ENCODE peak calls at places on chromosomes 12 and 14, in four cellular contexts. One of them, this sample, is unnamed. For H3K9me3, the result is how much of the 10 kb centered on the place peaks cover.

GRCh38 chr12:32107376-32108267 is 975 bp downstream of the BICD1 start:
- DNase-seq in lower lobe of right lung: no peak
- DNase-seq in ovary: peak
- DNase-seq in CD8-positive, alpha-beta memory T cell: peak
- DNase-seq in this sample: no peak

GRCh38 chr14:30608533-30609006 is 13.5 kb upstream of the SCFD1 start:
- DNase-seq in lower lobe of right lung: no peak
- DNase-seq in ovary: no peak
- DNase-seq in CD8-positive, alpha-beta memory T cell: no peak
- DNase-seq in this sample: no peak

GRCh38 chr12:131131077-131131807 is 177.5 kb downstream of the ADGRD1 start:
- DNase-seq in lower lobe of right lung: no peak
- DNase-seq in ovary: peak
- DNase-seq in CD8-positive, alpha-beta memory T cell: no peak
- DNase-seq in this sample: no peak

GRCh38 chr12:30286345-30286926 is 409.2 kb downstream of the IPO8 start:
- DNase-seq in lower lobe of right lung: no peak
- DNase-seq in ovary: no peak
- DNase-seq in CD8-positive, alpha-beta memory T cell: no peak
- DNase-seq in this sample: no peak

GRCh38 chr12:59486827-59487226 is 109.0 kb upstream of the SLC16A7 start:
- DNase-seq in lower lobe of right lung: no peak
- DNase-seq in ovary: no peak
- DNase-seq in CD8-positive, alpha-beta memory T cell: no peak
- DNase-seq in this sample: no peak

GRCh38 chr14:29166507-29166906 is 399.9 kb downstream of the FOXG1 start:
- DNase-seq in lower lobe of right lung: no peak
- DNase-seq in ovary: no peak
- DNase-seq in CD8-positive, alpha-beta memory T cell: no peak
- DNase-seq in this sample: no peak

GRCh38 chr12:42129595-42130204 is 15.0 kb downstream of the GXYLT1 start:
- DNase-seq in lower lobe of right lung: no peak
- DNase-seq in ovary: no peak
- DNase-seq in CD8-positive, alpha-beta memory T cell: peak
- DNase-seq in this sample: no peak

GRCh38 chr12:95396849-95397498 is 77.0 kb upstream of the METAP2 start:
- DNase-seq in lower lobe of right lung: no peak
- DNase-seq in ovary: no peak
- DNase-seq in CD8-positive, alpha-beta memory T cell: no peak
- DNase-seq in this sample: no peak

GRCh38 chr12:26319511-26319910 is 124.1 kb downstream of the SSPN start:
- DNase-seq in lower lobe of right lung: peak
- DNase-seq in ovary: peak
- DNase-seq in CD8-positive, alpha-beta memory T cell: no peak
- DNase-seq in this sample: no peak

GRCh38 chr12:52767427-52767826 is 9.7 kb downstream of the KRT76 start:
- DNase-seq in lower lobe of right lung: no peak
- DNase-seq in ovary: no peak
- DNase-seq in CD8-positive, alpha-beta memory T cell: no peak
- DNase-seq in this sample: no peak

GRCh38 chr12:107379852-107380567 is 286.7 kb upstream of the CRY1 start:
- DNase-seq in lower lobe of right lung: no peak
- DNase-seq in ovary: no peak
- DNase-seq in CD8-positive, alpha-beta memory T cell: no peak
- DNase-seq in this sample: no peak

GRCh38 chr12:88334271-88334670 is 192.2 kb downstream of the TMTC3 start:
- DNase-seq in lower lobe of right lung: no peak
- DNase-seq in ovary: peak
- DNase-seq in CD8-positive, alpha-beta memory T cell: no peak
- DNase-seq in this sample: no peak

GRCh38 chr14:101817511-101818001 is 56.0 kb downstream of the PPP2R5C start:
- DNase-seq in lower lobe of right lung: no peak
- DNase-seq in ovary: no peak
- DNase-seq in CD8-positive, alpha-beta memory T cell: peak
- DNase-seq in this sample: no peak

GRCh38 chr12:52650520-52651081 is 1.4 kb downstream of the KRT2 start:
- DNase-seq in lower lobe of right lung: no peak
- DNase-seq in ovary: no peak
- DNase-seq in CD8-positive, alpha-beta memory T cell: no peak
- DNase-seq in this sample: no peak

GRCh38 chr14:31207287-31207745 is 277 bp downstream of the HECTD1 start:
- DNase-seq in lower lobe of right lung: no peak
- DNase-seq in ovary: no peak
- DNase-seq in CD8-positive, alpha-beta memory T cell: no peak
- DNase-seq in this sample: no peak

GRCh38 chr12:19710811-19711793 is 271.8 kb downstream of the AEBP2 start:
- DNase-seq in lower lobe of right lung: no peak
- DNase-seq in ovary: no peak
- DNase-seq in CD8-positive, alpha-beta memory T cell: no peak
- DNase-seq in this sample: no peak

GRCh38 chr12:93851245-93851665 is 174.1 kb downstream of the CRADD start:
- DNase-seq in lower lobe of right lung: no peak
- DNase-seq in ovary: no peak
- DNase-seq in CD8-positive, alpha-beta memory T cell: no peak
- DNase-seq in this sample: no peak

GRCh38 chr14:56351861-56352260 is 227.7 kb upstream of the TMEM260 start:
- DNase-seq in lower lobe of right lung: no peak
- DNase-seq in ovary: no peak
- DNase-seq in CD8-positive, alpha-beta memory T cell: no peak
- DNase-seq in this sample: no peak

GRCh38 chr12:51788876-51789275 is 59.6 kb downstream of the FIGNL2 start:
- DNase-seq in lower lobe of right lung: no peak
- DNase-seq in ovary: no peak
- DNase-seq in CD8-positive, alpha-beta memory T cell: no peak
- DNase-seq in this sample: no peak

GRCh38 chr12:58980768-58981167 is 60.5 kb upstream of the LRIG3 start:
- DNase-seq in lower lobe of right lung: no peak
- DNase-seq in ovary: no peak
- DNase-seq in CD8-positive, alpha-beta memory T cell: no peak
- DNase-seq in this sample: no peak

GRCh38 chr14:68770553-68771286 is 22.1 kb downstream of the ZFP36L1 start:
- DNase-seq in lower lobe of right lung: no peak
- DNase-seq in ovary: no peak
- DNase-seq in CD8-positive, alpha-beta memory T cell: no peak
- DNase-seq in this sample: no peak

GRCh38 chr12:47903927-47904646 is 707 bp downstream of the VDR start:
- DNase-seq in lower lobe of right lung: peak
- DNase-seq in ovary: peak
- DNase-seq in CD8-positive, alpha-beta memory T cell: peak
- DNase-seq in this sample: peak

GRCh38 chr12:42935756-42936155 is 346.2 kb upstream of the PRICKLE1 start:
- DNase-seq in lower lobe of right lung: no peak
- DNase-seq in ovary: no peak
- DNase-seq in CD8-positive, alpha-beta memory T cell: no peak
- DNase-seq in this sample: no peak

GRCh38 chr14:88241810-88242209 is 81.3 kb downstream of the KCNK10 start:
- DNase-seq in lower lobe of right lung: no peak
- DNase-seq in ovary: no peak
- DNase-seq in CD8-positive, alpha-beta memory T cell: no peak
- DNase-seq in this sample: no peak

GRCh38 chr14:104602933-104603325 is 1.6 kb downstream of the TMEM179 start:
- DNase-seq in lower lobe of right lung: peak
- DNase-seq in ovary: no peak
- DNase-seq in CD8-positive, alpha-beta memory T cell: no peak
- DNase-seq in this sample: no peak

GRCh38 chr12:91515944-91516739 is 333.5 kb upstream of the DCN start:
- DNase-seq in lower lobe of right lung: no peak
- DNase-seq in ovary: no peak
- DNase-seq in CD8-positive, alpha-beta memory T cell: no peak
- DNase-seq in this sample: no peak

GRCh38 chr12:45468751-45469615 is 253.1 kb downstream of the ANO6 start:
- DNase-seq in lower lobe of right lung: no peak
- DNase-seq in ovary: no peak
- DNase-seq in CD8-positive, alpha-beta memory T cell: no peak
- DNase-seq in this sample: no peak

GRCh38 chr12:1839464-1839863 is 19.1 kb downstream of the LRTM2 start:
- DNase-seq in lower lobe of right lung: peak
- DNase-seq in ovary: no peak
- DNase-seq in CD8-positive, alpha-beta memory T cell: no peak
- DNase-seq in this sample: no peak

GRCh38 chr12:45572114-45572513 is 157.4 kb upstream of the ARID2 start:
- DNase-seq in lower lobe of right lung: no peak
- DNase-seq in ovary: no peak
- DNase-seq in CD8-positive, alpha-beta memory T cell: no peak
- DNase-seq in this sample: no peak

GRCh38 chr12:3216726-3217682 is 139.8 kb downstream of the TSPAN9 start:
- DNase-seq in lower lobe of right lung: no peak
- DNase-seq in ovary: no peak
- DNase-seq in CD8-positive, alpha-beta memory T cell: no peak
- DNase-seq in this sample: no peak

GRCh38 chr14:83300454-83301064 is 1766.9 kb upstream of the SEL1L start:
- DNase-seq in lower lobe of right lung: no peak
- DNase-seq in ovary: no peak
- DNase-seq in CD8-positive, alpha-beta memory T cell: no peak
- DNase-seq in this sample: no peak

GRCh38 chr12:49979791-49980190 is 7.0 kb downstream of the AQP6 start:
- DNase-seq in lower lobe of right lung: no peak
- DNase-seq in ovary: no peak
- DNase-seq in CD8-positive, alpha-beta memory T cell: no peak
- DNase-seq in this sample: no peak

GRCh38 chr14:52179151-52179790 is 88.2 kb upstream of the PTGDR start:
- DNase-seq in lower lobe of right lung: no peak
- DNase-seq in ovary: no peak
- DNase-seq in CD8-positive, alpha-beta memory T cell: no peak
- DNase-seq in this sample: no peak

GRCh38 chr12:32863128-32863527 is 33.4 kb downstream of the PKP2 start:
- DNase-seq in lower lobe of right lung: no peak
- DNase-seq in ovary: no peak
- DNase-seq in CD8-positive, alpha-beta memory T cell: no peak
- DNase-seq in this sample: no peak

GRCh38 chr12:113055594-113056380 is 743 bp upstream of the DTX1 start:
- DNase-seq in lower lobe of right lung: no peak
- DNase-seq in ovary: no peak
- DNase-seq in CD8-positive, alpha-beta memory T cell: no peak
- DNase-seq in this sample: no peak

GRCh38 chr14:72962829-72963312 is 36.6 kb downstream of the DCAF4 start:
- DNase-seq in lower lobe of right lung: no peak
- DNase-seq in ovary: no peak
- DNase-seq in CD8-positive, alpha-beta memory T cell: no peak
- DNase-seq in this sample: no peak

GRCh38 chr12:46900734-46901463 is 75.1 kb upstream of the SLC38A4 start:
- DNase-seq in lower lobe of right lung: no peak
- DNase-seq in ovary: no peak
- DNase-seq in CD8-positive, alpha-beta memory T cell: no peak
- DNase-seq in this sample: no peak

GRCh38 chr12:51067771-51068170 is 15.6 kb downstream of the CSRNP2 start:
- DNase-seq in lower lobe of right lung: no peak
- DNase-seq in ovary: no peak
- DNase-seq in CD8-positive, alpha-beta memory T cell: no peak
- DNase-seq in this sample: no peak

GRCh38 chr12:14605401-14605989 is 37.8 kb upstream of the PLBD1 start:
- DNase-seq in lower lobe of right lung: no peak
- DNase-seq in ovary: no peak
- DNase-seq in CD8-positive, alpha-beta memory T cell: no peak
- DNase-seq in this sample: no peak
- H3K9me3 ChIP-seq in lower lobe of right lung: under half
- H3K9me3 ChIP-seq in ovary: under half
- H3K9me3 ChIP-seq in CD8-positive, alpha-beta memory T cell: under half
- H3K9me3 ChIP-seq in this sample: under half

GRCh38 chr12:126385785-126386184 is 1320.5 kb downstream of the AACS start:
- DNase-seq in lower lobe of right lung: no peak
- DNase-seq in ovary: no peak
- DNase-seq in CD8-positive, alpha-beta memory T cell: no peak
- DNase-seq in this sample: no peak
- H3K9me3 ChIP-seq in lower lobe of right lung: under half
- H3K9me3 ChIP-seq in ovary: under half
- H3K9me3 ChIP-seq in CD8-positive, alpha-beta memory T cell: under half
- H3K9me3 ChIP-seq in this sample: under half

GRCh38 chr14:62436256-62436655 is 609.0 kb downstream of the KCNH5 start:
- DNase-seq in lower lobe of right lung: no peak
- DNase-seq in ovary: no peak
- DNase-seq in CD8-positive, alpha-beta memory T cell: no peak
- DNase-seq in this sample: no peak
- H3K9me3 ChIP-seq in lower lobe of right lung: under half
- H3K9me3 ChIP-seq in ovary: under half
- H3K9me3 ChIP-seq in CD8-positive, alpha-beta memory T cell: under half
- H3K9me3 ChIP-seq in this sample: under half

GRCh38 chr14:105884808-105885281 is 358.5 kb downstream of the TMEM121 start:
- DNase-seq in lower lobe of right lung: peak
- DNase-seq in ovary: peak
- DNase-seq in CD8-positive, alpha-beta memory T cell: no peak
- DNase-seq in this sample: peak

GRCh38 chr14:105882626-105883025 is 356.2 kb downstream of the TMEM121 start:
- DNase-seq in lower lobe of right lung: peak
- DNase-seq in ovary: peak
- DNase-seq in CD8-positive, alpha-beta memory T cell: no peak
- DNase-seq in this sample: no peak

GRCh38 chr14:105883066-105884005 is 357.0 kb downstream of the TMEM121 start:
- DNase-seq in lower lobe of right lung: peak
- DNase-seq in ovary: no peak
- DNase-seq in CD8-positive, alpha-beta memory T cell: no peak
- DNase-seq in this sample: peak

GRCh38 chr14:105888151-105888550 is 361.8 kb downstream of the TMEM121 start:
- DNase-seq in lower lobe of right lung: no peak
- DNase-seq in ovary: peak
- DNase-seq in CD8-positive, alpha-beta memory T cell: no peak
- DNase-seq in this sample: no peak

GRCh38 chr14:105885561-105886320 is 359.4 kb downstream of the TMEM121 start:
- DNase-seq in lower lobe of right lung: peak
- DNase-seq in ovary: peak
- DNase-seq in CD8-positive, alpha-beta memory T cell: no peak
- DNase-seq in this sample: peak
- H3K9me3 ChIP-seq in lower lobe of right lung: under half
- H3K9me3 ChIP-seq in ovary: under half
- H3K9me3 ChIP-seq in CD8-positive, alpha-beta memory T cell: under half
- H3K9me3 ChIP-seq in this sample: under half

GRCh38 chr14:105632010-105632409 is 105.6 kb downstream of the TMEM121 start:
- DNase-seq in lower lobe of right lung: peak
- DNase-seq in ovary: no peak
- DNase-seq in CD8-positive, alpha-beta memory T cell: no peak
- DNase-seq in this sample: no peak

GRCh38 chr14:105622329-105622955 is 96.1 kb downstream of the TMEM121 start:
- DNase-seq in lower lobe of right lung: no peak
- DNase-seq in ovary: no peak
- DNase-seq in CD8-positive, alpha-beta memory T cell: no peak
- DNase-seq in this sample: no peak

GRCh38 chr14:105629886-105630215 is 103.5 kb downstream of the TMEM121 start:
- DNase-seq in lower lobe of right lung: no peak
- DNase-seq in ovary: no peak
- DNase-seq in CD8-positive, alpha-beta memory T cell: no peak
- DNase-seq in this sample: no peak

GRCh38 chr14:105627701-105628100 is 101.3 kb downstream of the TMEM121 start:
- DNase-seq in lower lobe of right lung: no peak
- DNase-seq in ovary: no peak
- DNase-seq in CD8-positive, alpha-beta memory T cell: no peak
- DNase-seq in this sample: no peak
- H3K9me3 ChIP-seq in lower lobe of right lung: under half
- H3K9me3 ChIP-seq in ovary: under half
- H3K9me3 ChIP-seq in CD8-positive, alpha-beta memory T cell: under half
- H3K9me3 ChIP-seq in this sample: under half